ENCODE peak calls at places on chromosome 13, in seven cellular contexts. One of them, this sample, is unnamed.

GRCh38 chr13:64639206-64639605 is 2590.9 kb downstream of the PCDH9 start:
- DNase-seq in heart right ventricle: no peak
- DNase-seq in ovary: no peak
- DNase-seq in right atrium auricular region: no peak
- DNase-seq in heart left ventricle: no peak
- DNase-seq in RWPE2: no peak
- DNase-seq in IMR-90: no peak
- DNase-seq in this sample: no peak

GRCh38 chr13:111458739-111459138 is 138.3 kb downstream of the TEX29 start:
- DNase-seq in IMR-90: no peak
- DNase-seq in ovary: no peak
- DNase-seq in RWPE2: no peak
- DNase-seq in right atrium auricular region: no peak
- DNase-seq in heart right ventricle: no peak
- DNase-seq in heart left ventricle: no peak
- DNase-seq in this sample: no peak

GRCh38 chr13:110944121-110944967 is 29.5 kb upstream of the ANKRD10 start:
- DNase-seq in heart right ventricle: peak; percentile 33
- DNase-seq in IMR-90: peak; percentile 69
- DNase-seq in RWPE2: no peak
- DNase-seq in heart left ventricle: peak; percentile 30
- DNase-seq in ovary: peak; percentile 28
- DNase-seq in right atrium auricular region: no peak
- DNase-seq in this sample: peak; percentile 54

GRCh38 chr13:23467048-23467931 is 33.8 kb upstream of the SACS start:
- DNase-seq in IMR-90: peak; percentile 43
- DNase-seq in heart left ventricle: peak; percentile 12
- DNase-seq in heart right ventricle: no peak
- DNase-seq in right atrium auricular region: no peak
- DNase-seq in RWPE2: no peak
- DNase-seq in ovary: no peak
- DNase-seq in this sample: no peak

GRCh38 chr13:69585656-69586055 is 522.0 kb upstream of the ATXN8OS start:
- DNase-seq in heart left ventricle: no peak
- DNase-seq in heart right ventricle: no peak
- DNase-seq in IMR-90: no peak
- DNase-seq in ovary: no peak
- DNase-seq in right atrium auricular region: no peak
- DNase-seq in RWPE2: no peak
- DNase-seq in this sample: no peak

GRCh38 chr13:103187621-103188020 is 121.4 kb upstream of the SLC10A2 start:
- DNase-seq in IMR-90: no peak
- DNase-seq in RWPE2: no peak
- DNase-seq in right atrium auricular region: no peak
- DNase-seq in heart right ventricle: no peak
- DNase-seq in ovary: no peak
- DNase-seq in heart left ventricle: no peak
- DNase-seq in this sample: no peak

GRCh38 chr13:51333421-51333820 is 6.1 kb upstream of the SERPINE3 start:
- DNase-seq in heart right ventricle: no peak
- DNase-seq in heart left ventricle: no peak
- DNase-seq in RWPE2: no peak
- DNase-seq in IMR-90: no peak
- DNase-seq in ovary: no peak
- DNase-seq in right atrium auricular region: no peak
- DNase-seq in this sample: no peak

GRCh38 chr13:113129480-113129879 is 6.9 kb downstream of the F10 start:
- DNase-seq in heart left ventricle: no peak
- DNase-seq in right atrium auricular region: no peak
- DNase-seq in ovary: no peak
- DNase-seq in IMR-90: no peak
- DNase-seq in heart right ventricle: no peak
- DNase-seq in RWPE2: no peak
- DNase-seq in this sample: peak; percentile 36

GRCh38 chr13:106527806-106528205 is 7.7 kb downstream of the EFNB2 start:
- DNase-seq in RWPE2: no peak
- DNase-seq in IMR-90: no peak
- DNase-seq in heart left ventricle: no peak
- DNase-seq in heart right ventricle: no peak
- DNase-seq in ovary: no peak
- DNase-seq in right atrium auricular region: no peak
- DNase-seq in this sample: no peak

GRCh38 chr13:24861617-24862362 is 97.8 kb downstream of the RNF17 start:
- DNase-seq in ovary: no peak
- DNase-seq in heart left ventricle: no peak
- DNase-seq in right atrium auricular region: no peak
- DNase-seq in IMR-90: no peak
- DNase-seq in RWPE2: no peak
- DNase-seq in heart right ventricle: no peak
- DNase-seq in this sample: no peak

GRCh38 chr13:75689686-75690085 is 53.6 kb downstream of the LMO7 start:
- DNase-seq in ovary: no peak
- DNase-seq in heart right ventricle: no peak
- DNase-seq in RWPE2: no peak
- DNase-seq in heart left ventricle: no peak
- DNase-seq in IMR-90: peak; percentile 41
- DNase-seq in right atrium auricular region: no peak
- DNase-seq in this sample: no peak

GRCh38 chr13:51971520-51972426 is 39.5 kb downstream of the ATP7B start:
- DNase-seq in IMR-90: no peak
- DNase-seq in heart left ventricle: no peak
- DNase-seq in heart right ventricle: no peak
- DNase-seq in RWPE2: no peak
- DNase-seq in right atrium auricular region: no peak
- DNase-seq in ovary: no peak
- DNase-seq in this sample: no peak

GRCh38 chr13:31048521-31048920 is 113.2 kb downstream of the HSPH1 start:
- DNase-seq in IMR-90: no peak
- DNase-seq in heart left ventricle: no peak
- DNase-seq in ovary: no peak
- DNase-seq in right atrium auricular region: no peak
- DNase-seq in RWPE2: no peak
- DNase-seq in heart right ventricle: no peak
- DNase-seq in this sample: no peak

GRCh38 chr13:39777021-39777420 is 121.6 kb downstream of the COG6 start:
- DNase-seq in IMR-90: no peak
- DNase-seq in right atrium auricular region: no peak
- DNase-seq in heart right ventricle: no peak
- DNase-seq in RWPE2: no peak
- DNase-seq in ovary: no peak
- DNase-seq in heart left ventricle: no peak
- DNase-seq in this sample: no peak

GRCh38 chr13:112744306-112745021 is 54.6 kb downstream of the ATP11A start:
- DNase-seq in ovary: no peak
- DNase-seq in RWPE2: no peak
- DNase-seq in IMR-90: peak; percentile 63
- DNase-seq in heart right ventricle: no peak
- DNase-seq in heart left ventricle: no peak
- DNase-seq in right atrium auricular region: no peak
- DNase-seq in this sample: no peak

GRCh38 chr13:72986197-72986596 is 72.6 kb upstream of the KLF5 start:
- DNase-seq in heart right ventricle: no peak
- DNase-seq in ovary: no peak
- DNase-seq in IMR-90: no peak
- DNase-seq in heart left ventricle: no peak
- DNase-seq in RWPE2: no peak
- DNase-seq in right atrium auricular region: no peak
- DNase-seq in this sample: no peak

GRCh38 chr13:72985610-72986009 is 73.2 kb upstream of the KLF5 start:
- DNase-seq in heart left ventricle: no peak
- DNase-seq in IMR-90: no peak
- DNase-seq in RWPE2: no peak
- DNase-seq in right atrium auricular region: no peak
- DNase-seq in heart right ventricle: no peak
- DNase-seq in ovary: no peak
- DNase-seq in this sample: no peak

DNA sequence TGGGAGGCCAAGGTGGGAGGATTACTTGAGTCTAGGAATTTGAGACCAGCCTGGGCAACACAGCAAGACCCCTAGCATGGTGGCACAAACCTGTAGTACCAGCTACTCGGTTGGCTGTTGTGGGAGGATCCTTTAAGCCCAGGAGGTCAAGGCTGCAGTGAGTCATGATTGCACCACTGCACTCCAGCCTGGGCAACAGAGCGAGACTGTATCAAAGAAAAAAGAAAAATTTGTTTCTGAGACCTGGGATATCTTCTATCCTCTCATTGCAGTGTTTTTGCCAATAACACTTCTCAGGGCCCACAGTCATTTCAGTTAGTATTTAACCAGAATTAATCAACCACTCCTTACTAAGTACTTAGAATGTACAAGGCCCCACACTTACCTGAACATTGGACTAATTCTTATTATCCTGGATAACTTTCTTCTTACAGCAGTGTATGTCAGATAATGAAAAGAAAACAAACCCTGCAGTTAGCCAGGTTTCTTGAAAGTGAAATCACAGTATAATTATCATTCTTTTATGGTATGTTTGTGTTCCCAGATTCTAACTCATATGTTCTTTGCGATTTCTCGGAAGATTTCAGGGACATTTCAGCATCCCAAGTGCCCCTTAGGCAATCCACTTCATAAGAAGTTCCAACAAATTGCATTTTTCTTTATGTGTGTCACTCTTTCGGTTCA is 75.6 kb upstream of the KLF5 start:
- DNase-seq in ovary: peak; percentile 12
- DNase-seq in IMR-90: peak; percentile 69
- DNase-seq in heart right ventricle: no peak
- DNase-seq in right atrium auricular region: no peak
- DNase-seq in heart left ventricle: no peak
- DNase-seq in RWPE2: no peak
- DNase-seq in this sample: no peak
- H3K27ac ChIP-seq in ovary: no peak overlapping the region
- H3K27ac ChIP-seq in IMR-90: peak overlapping the region; percentile 14
- H3K27ac ChIP-seq in heart right ventricle: no peak overlapping the region
- H3K27ac ChIP-seq in right atrium auricular region: no peak overlapping the region
- H3K27ac ChIP-seq in heart left ventricle: no peak overlapping the region
- H3K27ac ChIP-seq in RWPE2: peak overlapping the region; percentile 45
- H3K27ac ChIP-seq in this sample: no peak overlapping the region

GRCh38 chr13:27384285-27384684 is 40.1 kb upstream of the GTF3A start:
- DNase-seq in IMR-90: no peak
- DNase-seq in right atrium auricular region: no peak
- DNase-seq in ovary: no peak
- DNase-seq in RWPE2: no peak
- DNase-seq in heart right ventricle: no peak
- DNase-seq in heart left ventricle: no peak
- DNase-seq in this sample: no peak

GRCh38 chr13:27379694-27380596 is 44.5 kb upstream of the GTF3A start:
- DNase-seq in RWPE2: no peak
- DNase-seq in right atrium auricular region: no peak
- DNase-seq in heart left ventricle: peak; percentile 20
- DNase-seq in ovary: peak; percentile 43
- DNase-seq in IMR-90: peak; percentile 35
- DNase-seq in heart right ventricle: no peak
- DNase-seq in this sample: no peak

GRCh38 chr13:27381601-27382000 is 42.8 kb upstream of the GTF3A start:
- DNase-seq in ovary: no peak
- DNase-seq in RWPE2: no peak
- DNase-seq in IMR-90: no peak
- DNase-seq in right atrium auricular region: no peak
- DNase-seq in heart left ventricle: no peak
- DNase-seq in heart right ventricle: no peak
- DNase-seq in this sample: no peak

GRCh38 chr13:27379126-27379525 is 45.3 kb upstream of the GTF3A start:
- DNase-seq in heart left ventricle: no peak
- DNase-seq in heart right ventricle: no peak
- DNase-seq in right atrium auricular region: no peak
- DNase-seq in ovary: peak; percentile 40
- DNase-seq in RWPE2: no peak
- DNase-seq in IMR-90: no peak
- DNase-seq in this sample: no peak

DNA sequence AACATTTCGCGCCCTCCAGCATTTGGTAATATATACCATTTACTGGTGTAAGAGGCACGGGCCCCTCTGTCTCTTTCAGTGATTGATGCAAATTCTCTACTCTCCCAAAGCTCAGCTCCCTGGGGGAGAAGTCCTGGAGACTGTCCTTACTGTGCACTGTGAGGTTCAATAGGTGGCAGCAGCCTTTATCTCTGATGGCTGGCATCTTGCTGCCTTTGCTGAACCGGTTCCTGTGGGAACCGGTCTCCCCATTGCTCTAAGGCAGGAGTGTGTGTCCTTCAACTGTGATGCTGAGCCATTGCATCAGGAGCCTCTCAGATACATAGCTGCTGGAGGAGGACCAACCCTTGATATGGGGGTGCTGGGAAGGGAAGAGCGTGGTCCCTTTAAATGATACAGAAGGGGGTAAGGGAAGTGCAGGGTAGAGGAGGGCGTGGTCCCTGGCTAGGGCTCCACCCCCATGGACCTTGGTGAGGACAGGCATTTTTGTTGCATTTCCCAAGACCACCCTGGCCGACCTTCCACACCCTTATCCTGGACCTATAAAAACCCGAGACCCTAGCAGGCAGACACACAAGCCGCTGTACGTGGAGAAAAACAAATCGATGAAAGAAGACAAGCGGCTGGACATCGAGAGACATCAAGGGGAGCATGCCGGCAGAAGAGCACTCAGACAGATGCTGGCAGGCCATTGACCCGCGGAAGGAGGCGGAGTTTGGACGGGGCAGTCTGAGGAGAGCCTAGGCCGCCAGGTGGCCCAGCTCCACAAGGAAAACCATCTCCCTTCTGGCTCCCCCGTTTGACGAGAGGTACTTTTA is 41.1 kb upstream of the GTF3A start:
- DNase-seq in heart left ventricle: no peak
- DNase-seq in heart right ventricle: no peak
- DNase-seq in right atrium auricular region: no peak
- DNase-seq in IMR-90: no peak
- DNase-seq in RWPE2: no peak
- DNase-seq in ovary: no peak
- DNase-seq in this sample: no peak
- TF ChIP-seq CTCF in heart left ventricle: no peak
- TF ChIP-seq CTCF in heart right ventricle: no peak
- TF ChIP-seq CTCF in right atrium auricular region: no peak
- TF ChIP-seq CTCF in IMR-90: no peak
- TF ChIP-seq CTCF in RWPE2: no peak
- TF ChIP-seq CTCF in ovary: no peak
- TF ChIP-seq CTCF in this sample: no peak

GRCh38 chr13:43046259-43046658 is 22.9 kb downstream of the DNAJC15 start:
- DNase-seq in heart left ventricle: no peak
- DNase-seq in RWPE2: no peak
- DNase-seq in right atrium auricular region: no peak
- DNase-seq in IMR-90: no peak
- DNase-seq in ovary: no peak
- DNase-seq in heart right ventricle: no peak
- DNase-seq in this sample: no peak
- H3K4me3 ChIP-seq in heart left ventricle: no peak overlapping the region
- H3K4me3 ChIP-seq in RWPE2: no peak overlapping the region
- H3K4me3 ChIP-seq in right atrium auricular region: no peak overlapping the region
- H3K4me3 ChIP-seq in IMR-90: no peak overlapping the region
- H3K4me3 ChIP-seq in ovary: no peak overlapping the region
- H3K4me3 ChIP-seq in heart right ventricle: no peak overlapping the region
- H3K4me3 ChIP-seq in this sample: no peak overlapping the region

DNA sequence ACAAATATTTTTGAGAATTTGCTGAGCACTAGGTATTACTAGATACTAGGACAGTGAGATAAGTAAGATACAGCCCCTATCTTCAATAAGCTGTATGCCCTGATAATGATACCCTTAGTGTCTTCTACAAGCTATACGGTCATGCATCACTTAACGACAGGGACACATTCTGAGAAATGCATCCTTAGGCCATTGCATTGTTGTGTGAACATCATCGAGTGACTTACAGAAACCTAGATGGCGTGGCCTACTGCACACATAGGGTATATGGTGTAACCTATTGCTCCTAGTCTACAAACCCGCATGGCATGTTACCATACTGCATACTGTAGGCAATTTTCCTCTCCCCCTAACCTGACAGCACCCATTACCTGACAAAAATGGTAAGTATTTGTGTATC is 64.9 kb downstream of the LRCH1 start:
- DNase-seq in heart left ventricle: no peak
- DNase-seq in RWPE2: no peak
- DNase-seq in heart right ventricle: no peak
- DNase-seq in ovary: no peak
- DNase-seq in right atrium auricular region: no peak
- DNase-seq in IMR-90: no peak
- DNase-seq in this sample: no peak
- H3K27ac ChIP-seq in heart left ventricle: no peak overlapping the region
- H3K27ac ChIP-seq in RWPE2: no peak overlapping the region
- H3K27ac ChIP-seq in heart right ventricle: peak overlapping the region; percentile 52
- H3K27ac ChIP-seq in ovary: no peak overlapping the region
- H3K27ac ChIP-seq in right atrium auricular region: no peak overlapping the region
- H3K27ac ChIP-seq in IMR-90: no peak overlapping the region
- H3K27ac ChIP-seq in this sample: no peak overlapping the region

This sample was measured in coronary artery.